ENCODE peak calls at places on chromosome 12, in six cellular contexts. U, H, W, R, X and G are unnamed samples.

GRCh38 chr12:132325733-132326130 is 3.7 kb downstream of the GALNT9 start:
- DNase-seq in U (no peak), H (no peak), W (no peak), R (no peak), X (no peak), G (no peak)

GRCh38 chr12:71183846-71184245 is 26.0 kb upstream of the TSPAN8 start:
- DNase-seq in U (no peak), H (no peak), W (no peak), R (no peak), X (no peak), G (no peak)

GRCh38 chr12:55017421-55017820 is 2.4 kb upstream of the NEUROD4 start:
- DNase-seq in U (no peak), H (no peak), W (no peak), R (no peak), X (no peak), G (no peak)

GRCh38 chr12:30202521-30203259 is 418.9 kb upstream of the TMTC1 start:
- DNase-seq in U (no peak), H (no peak), W (no peak), R (no peak), X (no peak), G (no peak)

GRCh38 chr12:10408842-10409241 is 715 bp downstream of the KLRC4 start:
- DNase-seq in U (no peak), H (no peak), W (no peak), R (no peak), X (no peak), G (no peak)

GRCh38 chr12:14416658-14417057 is 51.2 kb downstream of the ATF7IP start:
- DNase-seq in U (peak; percentile 39), H (no peak), W (no peak), R (peak; percentile 32), X (no peak), G (no peak)

GRCh38 chr12:87848248-87848868 is 180.8 kb downstream of the C12orf50 start:
- DNase-seq in U (peak; percentile 22), H (no peak), W (peak; percentile 30), R (peak; percentile 33), X (no peak), G (no peak)

GRCh38 chr12:119684730-119685129 is 16.8 kb downstream of the PRKAB1 start:
- DNase-seq in U (no peak), H (no peak), W (no peak), R (no peak), X (no peak), G (no peak)

GRCh38 chr12:6927379-6927991 is at the start of gene ATN1:
- DNase-seq in U (no peak), H (peak; percentile 96), W (peak; percentile 71), R (no peak), X (peak; percentile 84), G (peak; percentile 47)

GRCh38 chr12:43786899-43787693 is 19.0 kb downstream of the TWF1 start:
- DNase-seq in U (no peak), H (no peak), W (no peak), R (no peak), X (no peak), G (no peak)

GRCh38 chr12:70305794-70306193 is 60.3 kb upstream of the KCNMB4 start:
- DNase-seq in U (no peak), H (no peak), W (no peak), R (no peak), X (no peak), G (no peak)

DNA sequence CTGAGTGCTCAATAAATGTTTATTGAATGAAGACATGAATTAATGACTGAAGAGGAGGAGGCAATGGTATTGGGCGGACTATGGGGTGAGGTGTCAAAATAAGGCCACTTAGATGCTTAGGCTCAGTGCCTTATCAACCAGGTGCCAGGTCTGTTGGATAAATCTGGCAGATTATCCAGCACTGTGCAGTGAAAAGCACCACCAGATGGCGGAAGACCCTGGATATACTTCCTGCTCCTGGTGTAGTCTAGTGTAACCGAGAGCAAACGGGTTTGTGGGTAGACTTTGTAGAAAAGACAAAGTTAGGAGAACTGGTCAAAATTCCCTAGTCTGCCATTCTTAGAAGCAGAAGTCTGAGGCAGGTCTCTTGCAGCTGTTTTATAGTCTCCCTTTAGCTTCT is 306.3 kb downstream of the ATP23 start:
- DNase-seq in U (no peak), H (no peak), W (no peak), R (no peak), X (no peak), G (no peak)
- TF ChIP-seq CTCF in U (no peak), H (no peak), W (no peak), R (peak; percentile 41), X (no peak), G (no peak)

DNA sequence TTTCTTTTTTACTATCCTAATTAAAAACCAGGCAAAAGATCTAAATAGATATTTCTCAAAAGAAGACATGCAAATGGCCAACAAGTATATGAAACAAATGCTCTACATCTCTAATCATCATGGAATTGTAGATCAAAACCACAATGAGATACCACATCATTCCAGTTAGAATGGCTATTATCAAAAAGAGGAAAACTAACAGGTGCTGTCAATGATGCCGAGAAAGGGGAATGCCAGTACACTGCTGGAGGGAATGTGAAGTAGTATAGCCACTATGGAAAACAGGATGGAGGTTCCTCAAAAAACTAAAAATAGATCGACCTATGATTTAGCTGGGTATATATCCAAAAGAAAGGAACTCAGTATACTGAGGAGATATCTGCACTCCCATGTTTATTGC is 39.0 kb upstream of the C12orf75 start:
- DNase-seq in U (no peak), H (no peak), W (no peak), R (no peak), X (no peak), G (no peak)
- TF ChIP-seq CTCF in U (no peak), H (no peak), W (no peak), R (no peak), X (no peak), G (no peak)

GRCh38 chr12:27936196-27936595 is 36.3 kb downstream of the PTHLH start:
- DNase-seq in U (no peak), H (no peak), W (no peak), R (no peak), X (no peak), G (no peak)
- TF ChIP-seq CTCF in U (no peak), H (no peak), W (no peak), R (no peak), X (no peak), G (no peak)

DNA sequence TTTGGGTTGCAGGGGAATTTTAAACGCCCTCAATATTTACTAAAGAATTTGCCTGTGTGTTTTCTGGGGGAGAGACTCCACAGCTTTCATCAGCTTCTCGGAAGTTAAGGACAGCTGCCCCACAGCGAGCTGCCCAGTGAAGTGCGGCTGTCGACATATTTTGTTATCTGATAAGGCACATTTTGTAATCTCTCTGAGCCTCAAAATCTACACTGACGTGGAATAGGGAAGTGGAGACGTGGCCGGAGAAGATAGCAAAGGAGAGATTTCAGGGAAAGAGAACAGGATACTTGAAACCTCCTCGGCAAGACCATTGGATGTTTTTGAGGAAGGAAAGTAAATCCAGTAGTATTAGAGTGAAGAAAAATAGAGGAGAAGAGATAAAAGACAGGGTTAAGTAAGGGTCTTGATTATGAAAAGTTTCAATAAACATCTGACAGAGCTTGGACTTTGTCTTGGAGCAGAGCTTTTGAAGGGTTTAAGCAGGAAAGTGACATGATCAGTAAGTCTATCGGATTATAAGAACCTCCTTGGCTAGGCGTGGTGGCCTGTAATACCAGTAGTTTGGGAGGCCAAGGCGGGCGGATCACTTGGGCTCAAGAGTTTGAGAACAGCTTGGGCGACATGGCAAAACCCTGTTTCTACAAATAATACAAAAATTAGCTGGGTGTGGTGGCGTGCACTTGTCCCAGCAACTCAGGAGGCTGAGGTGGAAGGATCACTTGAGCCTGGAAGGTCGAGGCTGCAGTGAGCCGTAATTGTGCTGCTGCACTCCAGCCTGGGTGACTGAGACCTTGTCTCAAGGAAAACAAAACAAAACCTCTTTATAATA is 1.1 kb downstream of the POLR3B start:
- DNase-seq in U (no peak), H (peak; percentile 73), W (no peak), R (peak; percentile 14), X (peak; percentile 56), G (no peak)
- TF ChIP-seq CTCF in U (no peak), H (no peak), W (no peak), R (peak; percentile 18), X (no peak), G (no peak)

GRCh38 chr12:108457734-108458361 is 57.2 kb upstream of the FICD start:
- DNase-seq in U (no peak), H (no peak), W (no peak), R (no peak), X (no peak), G (no peak)
- TF ChIP-seq CTCF in U (no peak), H (no peak), W (no peak), R (no peak), X (no peak), G (no peak)

DNA sequence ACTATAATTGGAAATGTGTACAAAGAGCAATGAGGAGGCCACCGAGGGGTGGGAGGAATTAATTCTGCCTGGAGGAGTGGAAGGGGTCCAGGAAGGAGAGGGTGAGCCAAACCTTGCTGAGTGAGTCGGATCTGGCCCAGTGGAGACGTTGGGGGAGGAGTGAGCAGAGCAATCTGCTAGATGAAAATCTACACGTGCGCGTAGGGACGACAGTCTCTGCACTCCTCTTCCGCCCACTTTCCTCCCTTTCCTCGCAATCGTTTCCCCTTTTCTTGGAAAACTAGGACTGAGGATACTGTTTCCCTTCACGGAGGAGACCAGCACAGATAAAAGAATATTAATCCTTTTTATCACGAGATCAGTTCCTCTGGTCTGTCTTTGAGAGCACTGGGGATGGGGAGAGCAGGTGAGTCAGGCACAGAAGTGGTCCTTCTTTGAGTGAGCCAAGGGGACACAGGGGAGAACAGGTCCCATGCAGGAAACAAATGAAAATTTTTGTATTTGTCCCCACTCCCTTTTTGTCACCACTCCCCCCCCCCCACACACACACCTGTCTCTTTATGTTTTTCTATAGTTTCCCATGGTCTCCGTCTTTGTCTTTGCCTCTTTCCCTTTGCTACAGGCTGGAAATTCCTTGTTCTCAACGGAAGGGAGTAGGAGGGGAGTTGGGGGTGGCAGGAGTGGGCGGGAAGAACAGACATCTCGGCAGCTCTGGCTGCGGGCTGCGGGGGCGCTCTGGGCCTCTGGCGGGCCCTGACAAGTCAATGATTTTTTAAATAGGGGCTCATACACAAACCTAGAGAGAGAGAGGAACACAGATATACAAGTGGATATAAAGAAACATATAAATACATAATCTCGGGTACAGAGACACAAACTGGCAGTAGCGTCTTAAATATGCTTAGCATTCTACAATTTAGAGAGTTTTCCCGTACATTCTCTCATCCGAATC is 2.6 kb upstream of the NAB2 start:
- DNase-seq in U (peak; percentile 48), H (peak; percentile 86), W (peak; percentile 42), R (no peak), X (peak; percentile 67), G (no peak)
- TF ChIP-seq CTCF in U (peak; percentile 62), H (peak; percentile 21), W (peak; percentile 33), R (no peak), X (peak; percentile 16), G (no peak)